ENCODE peak calls at places on chromosome 18, in five cellular contexts. H is K562, Z is HepG2, I is H1, G is GM12878. B is an unnamed sample.
A peak's percentile ranks its signal among the peaks of the same experiment; 100 is the strongest.

GRCh38 chr18:3794537-3795348 is 344.8 kb downstream of the TGIF1 start:
- DNase-seq in I (no peak), Z (no peak), H (peak; percentile 30), G (no peak), B (peak; percentile 34)

GRCh38 chr18:8889479-8889878 is 184.1 kb downstream of the MTCL1 start:
- DNase-seq in I (no peak), G (no peak), Z (no peak), H (no peak), B (no peak)

GRCh38 chr18:28071199-28071598 is 105.7 kb downstream of the CDH2 start:
- DNase-seq in H (no peak), I (no peak), G (no peak), Z (no peak), B (no peak)

GRCh38 chr18:54806526-54806925 is 21.8 kb upstream of the RAB27B start:
- DNase-seq in Z (no peak), H (no peak), G (no peak), I (no peak), B (no peak)

GRCh38 chr18:34153711-34154110 is 71.0 kb downstream of the NOL4 start:
- DNase-seq in I (no peak), G (peak; percentile 13), H (no peak), Z (peak; percentile 23), B (no peak)

GRCh38 chr18:70288851-70289328 is at the start of gene SOCS6:
- DNase-seq in Z (no peak), I (no peak), G (no peak), H (peak; percentile 54), B (peak; percentile 76)

GRCh38 chr18:43077510-43078290 is 37.8 kb downstream of the RIT2 start:
- DNase-seq in H (no peak), G (no peak), Z (no peak), I (no peak), B (no peak)

GRCh38 chr18:21163647-21164625 is 52.3 kb upstream of the ROCK1 start:
- DNase-seq in G (no peak), Z (no peak), H (no peak), I (no peak), B (no peak)

GRCh38 chr18:69853061-69853460 is 94.6 kb downstream of the CD226 start:
- DNase-seq in I (no peak), Z (no peak), G (no peak), H (no peak), B (no peak)

GRCh38 chr18:24860978-24861680 is 400.7 kb downstream of the HRH4 start:
- DNase-seq in H (no peak), I (no peak), Z (no peak), G (no peak), B (no peak)

GRCh38 chr18:13587001-13587400 is 139.4 kb downstream of the FAM210A start:
- DNase-seq in H (no peak), Z (no peak), I (no peak), G (no peak), B (no peak)

GRCh38 chr18:28189400-28190239 is 12.7 kb upstream of the CDH2 start:
- DNase-seq in Z (peak; percentile 54), I (no peak), H (peak; percentile 45), G (peak; percentile 5), B (peak; percentile 89)

GRCh38 chr18:23825978-23826405 is 136.7 kb downstream of the LAMA3 start:
- DNase-seq in I (no peak), G (no peak), Z (no peak), H (no peak), B (no peak)

GRCh38 chr18:12376718-12377555 is at the start of gene AFG3L2:
- DNase-seq in G (peak; percentile 96), H (peak; percentile 99), I (peak; percentile 99), Z (peak; percentile 96), B (peak; percentile 99)

GRCh38 chr18:48360376-48361021 is 48.7 kb downstream of the ZBTB7C start:
- DNase-seq in I (no peak), G (no peak), Z (no peak), H (no peak), B (no peak)

GRCh38 chr18:13165636-13166423 is 52.7 kb upstream of the LDLRAD4 start:
- DNase-seq in Z (no peak), I (no peak), G (no peak), H (no peak), B (peak; percentile 41)

DNA sequence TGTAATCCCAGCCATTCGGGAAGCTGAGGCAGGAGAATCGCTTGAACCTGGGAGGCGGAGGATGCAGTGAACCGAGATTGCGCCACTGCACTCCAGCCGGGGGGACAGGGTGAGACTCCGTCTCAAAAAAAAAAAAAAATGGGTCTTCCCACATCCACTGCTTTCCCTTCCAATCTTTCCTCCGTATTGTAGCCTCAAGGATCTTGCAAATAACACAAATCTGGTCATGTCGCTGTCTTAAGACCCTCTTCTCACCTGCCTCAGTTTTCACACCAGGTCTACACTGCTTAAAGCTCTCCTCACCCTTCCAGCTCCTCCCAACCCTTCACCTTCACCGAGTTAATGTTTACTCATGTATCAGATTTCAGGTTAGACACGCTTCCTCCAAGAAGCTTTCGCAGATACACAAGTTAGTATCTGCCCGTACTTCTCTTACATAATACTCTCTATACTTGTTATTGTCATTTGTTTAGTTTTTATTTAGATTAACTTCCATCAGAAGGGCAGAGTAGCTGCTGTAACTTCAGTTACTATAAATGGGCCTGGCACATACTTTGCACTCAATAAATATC is 1.5 kb downstream of the IER3IP1 start:
- DNase-seq in I (no peak), G (no peak), H (no peak), Z (no peak), B (peak; percentile 19)
- H3K4me1 ChIP-seq in I (peaks cover 3% of the 10 kb centered on the region), G (peaks cover 9% of the 10 kb centered on the region), H (peaks cover 16% of the 10 kb centered on the region), Z (peaks cover 30% of the 10 kb centered on the region), B (peaks cover 12% of the 10 kb centered on the region)

GRCh38 chr18:10487161-10487560 is 32.7 kb downstream of the APCDD1 start:
- DNase-seq in G (no peak), H (no peak), I (no peak), Z (no peak), B (peak; percentile 11)
- H3K27me3 ChIP-seq in G (no peaks in the 10 kb centered on the region), H (peaks cover 56% of the 10 kb centered on the region), I (no peaks in the 10 kb centered on the region), Z (no peaks in the 10 kb centered on the region), B (peaks cover under 1% of the 10 kb centered on the region)

GRCh38 chr18:5546660-5547059 is 2.9 kb upstream of the EPB41L3 start:
- DNase-seq in G (no peak), Z (no peak), H (peak; percentile 3), I (no peak), B (peak; percentile 80)
- TF ChIP-seq CREB1 in G (no peak), Z (no peak), H (no peak), I (no peak), B (no peak)

DNA sequence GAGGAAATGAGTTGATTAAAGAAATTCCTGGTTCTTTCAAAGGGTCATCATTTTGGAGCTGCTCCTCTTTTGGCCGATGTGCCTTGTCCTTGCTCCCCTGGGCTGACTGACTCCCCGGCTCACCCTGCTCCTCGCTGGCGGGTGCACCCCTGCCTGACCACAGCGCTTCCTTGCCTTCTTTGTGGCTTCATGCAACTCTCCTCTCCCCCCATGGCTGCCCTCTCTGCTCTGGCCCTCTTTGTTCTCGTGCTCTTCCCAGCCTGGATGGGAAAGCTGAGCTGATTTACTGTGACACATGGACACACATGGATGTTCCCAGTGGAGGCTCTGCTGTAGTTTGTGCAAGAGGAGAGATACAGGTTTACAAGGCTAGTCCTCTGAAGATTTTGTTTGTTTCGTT is 234.6 kb downstream of the HAUS1 start:
- DNase-seq in H (no peak), Z (no peak), I (no peak), G (no peak), B (no peak)
- H3K4me1 ChIP-seq in H (no peaks in the 10 kb centered on the region), Z (no peaks in the 10 kb centered on the region), I (peaks cover 3% of the 10 kb centered on the region), G (peaks cover 6% of the 10 kb centered on the region), B (peaks cover 37% of the 10 kb centered on the region)

DNA sequence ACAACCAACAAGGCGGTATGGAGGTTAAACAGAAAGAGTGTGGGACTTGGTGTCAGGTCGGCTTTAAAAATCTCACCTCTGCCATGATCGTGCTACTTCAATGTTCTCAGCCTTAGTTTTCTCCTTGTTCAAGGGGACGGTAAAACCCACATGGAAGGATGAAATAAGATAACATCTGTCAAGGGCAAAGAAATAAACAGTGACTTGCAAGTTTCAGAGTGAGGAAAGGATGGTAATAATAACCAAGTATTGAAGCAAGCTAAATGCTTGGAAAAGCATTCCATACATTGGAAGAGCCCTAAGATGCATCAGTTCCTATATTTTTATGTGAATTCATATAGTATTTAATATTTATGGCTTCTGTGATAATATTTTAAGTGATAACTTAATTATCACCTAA is 29.8 kb upstream of the LMAN1 start:
- DNase-seq in Z (no peak), H (no peak), I (no peak), G (no peak), B (no peak)
- H3K27me3 ChIP-seq in Z (peaks cover 25% of the 10 kb centered on the region), H (peaks cover 8% of the 10 kb centered on the region), I (peaks cover 4% of the 10 kb centered on the region), G (no peaks in the 10 kb centered on the region), B (peaks cover 6% of the 10 kb centered on the region)

DNA sequence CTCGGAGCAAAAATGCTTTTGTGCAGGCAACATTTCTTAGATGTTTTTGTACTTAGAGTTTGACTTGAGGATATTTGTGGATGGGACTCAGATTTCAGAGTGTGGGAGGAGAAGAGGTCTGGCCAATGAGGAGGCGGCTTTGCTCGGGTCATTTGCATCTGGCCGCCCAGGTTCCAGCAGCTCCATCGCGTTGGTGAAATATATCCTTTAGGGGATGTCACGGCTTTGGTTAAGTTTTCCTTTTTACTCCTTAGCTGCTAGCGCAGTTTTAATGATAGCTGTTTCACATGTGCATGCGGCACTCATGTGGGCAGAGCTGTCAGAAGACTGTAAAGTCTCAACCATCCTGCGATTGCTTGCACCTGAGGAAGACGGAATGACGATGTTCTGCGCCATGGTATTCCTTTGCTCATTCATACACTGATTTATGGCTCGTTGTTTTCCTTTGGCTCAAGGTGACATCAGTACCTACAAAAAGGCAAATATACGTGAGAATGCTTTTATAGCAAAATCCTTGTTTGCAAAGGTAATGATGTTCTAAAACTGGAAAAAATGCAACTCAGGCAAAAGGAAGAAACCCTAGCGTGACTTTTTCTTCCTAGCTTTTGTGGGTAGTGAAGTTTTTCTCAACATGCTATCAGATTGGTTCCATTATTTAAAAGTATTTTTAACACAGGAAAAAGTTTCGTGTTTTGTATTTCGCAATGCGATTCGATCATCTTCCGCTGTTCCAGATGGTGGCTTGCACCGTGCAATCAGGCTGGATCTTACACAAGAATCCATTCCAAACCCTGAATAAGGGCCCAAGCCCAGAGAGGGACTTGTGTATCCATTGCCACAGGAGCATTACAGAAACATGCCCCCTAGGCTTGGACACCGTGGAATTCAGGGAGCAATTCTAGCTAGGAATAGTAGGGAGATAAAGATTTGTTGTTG is 70.5 kb upstream of the ZNF516 start:
- DNase-seq in G (no peak), I (peak; percentile 31), Z (peak; percentile 63), H (peak; percentile 27), B (peak; percentile 89)
- TF ChIP-seq CREB1 in G (no peak), I (no peak), Z (no peak), H (no peak), B (no peak)

GRCh38 chr18:77096936-77097886 is 35.4 kb downstream of the MBP start:
- DNase-seq in Z (no peak), I (no peak), H (no peak), G (no peak), B (peak; percentile 87)
- H3K4me1 ChIP-seq in Z (no peaks in the 10 kb centered on the region), I (peaks cover 12% of the 10 kb centered on the region), H (no peaks in the 10 kb centered on the region), G (peaks cover 66% of the 10 kb centered on the region), B (peaks cover 46% of the 10 kb centered on the region)